ENCODE peak calls at places on chromosome 18, in six cellular contexts. One of them, this sample, is unnamed. For H3K4me1, the result is how much of the 10 kb centered on the place peaks cover.

GRCh38 chr18:71784777-71785176 is 759.4 kb downstream of the CBLN2 start:
- DNase-seq in HepG2: peak
- DNase-seq in GM23338: peak
- DNase-seq in H1: no peak
- DNase-seq in HCT116: no peak
- DNase-seq in spleen: no peak
- DNase-seq in this sample: no peak

GRCh38 chr18:41681138-41681881 is 273.7 kb upstream of the PIK3C3 start:
- DNase-seq in GM23338: no peak
- DNase-seq in spleen: no peak
- DNase-seq in H1: no peak
- DNase-seq in HCT116: no peak
- DNase-seq in HepG2: no peak
- DNase-seq in this sample: no peak

GRCh38 chr18:72174972-72175649 is 369.0 kb downstream of the CBLN2 start:
- DNase-seq in HCT116: no peak
- DNase-seq in spleen: no peak
- DNase-seq in GM23338: no peak
- DNase-seq in HepG2: no peak
- DNase-seq in H1: no peak
- DNase-seq in this sample: no peak

GRCh38 chr18:10715791-10716190 is 190.0 kb downstream of the NAPG start:
- DNase-seq in spleen: no peak
- DNase-seq in HepG2: no peak
- DNase-seq in HCT116: no peak
- DNase-seq in H1: no peak
- DNase-seq in GM23338: no peak
- DNase-seq in this sample: peak

GRCh38 chr18:55633032-55633431 is 45.0 kb upstream of the TCF4 start:
- DNase-seq in HepG2: no peak
- DNase-seq in H1: no peak
- DNase-seq in GM23338: no peak
- DNase-seq in HCT116: no peak
- DNase-seq in spleen: no peak
- DNase-seq in this sample: no peak

GRCh38 chr18:56067216-56067611 is 479.2 kb upstream of the TCF4 start:
- DNase-seq in HepG2: no peak
- DNase-seq in GM23338: no peak
- DNase-seq in HCT116: no peak
- DNase-seq in H1: no peak
- DNase-seq in spleen: no peak
- DNase-seq in this sample: no peak

GRCh38 chr18:49745051-49746014 is 68.0 kb downstream of the ACAA2 start:
- DNase-seq in H1: no peak
- DNase-seq in HepG2: no peak
- DNase-seq in spleen: no peak
- DNase-seq in GM23338: no peak
- DNase-seq in HCT116: no peak
- DNase-seq in this sample: no peak

GRCh38 chr18:6775237-6775636 is 45.7 kb downstream of the ARHGAP28 start:
- DNase-seq in H1: no peak
- DNase-seq in HCT116: no peak
- DNase-seq in HepG2: no peak
- DNase-seq in GM23338: no peak
- DNase-seq in spleen: no peak
- DNase-seq in this sample: no peak

GRCh38 chr18:44742741-44743311 is 62.1 kb downstream of the SETBP1 start:
- DNase-seq in spleen: no peak
- DNase-seq in HCT116: no peak
- DNase-seq in H1: no peak
- DNase-seq in HepG2: no peak
- DNase-seq in GM23338: peak
- DNase-seq in this sample: peak

GRCh38 chr18:987325-988186 is 82.9 kb downstream of the ADCYAP1 start:
- DNase-seq in GM23338: no peak
- DNase-seq in spleen: no peak
- DNase-seq in HepG2: no peak
- DNase-seq in H1: no peak
- DNase-seq in HCT116: no peak
- DNase-seq in this sample: no peak

GRCh38 chr18:72692086-72692485 is 147.9 kb upstream of the CBLN2 start:
- DNase-seq in H1: peak
- DNase-seq in GM23338: peak
- DNase-seq in spleen: no peak
- DNase-seq in HepG2: no peak
- DNase-seq in HCT116: no peak
- DNase-seq in this sample: no peak

GRCh38 chr18:13530215-13530878 is 196.0 kb downstream of the FAM210A start:
- DNase-seq in spleen: no peak
- DNase-seq in HepG2: no peak
- DNase-seq in GM23338: no peak
- DNase-seq in H1: no peak
- DNase-seq in HCT116: no peak
- DNase-seq in this sample: peak

GRCh38 chr18:69845588-69846506 is 101.8 kb downstream of the CD226 start:
- DNase-seq in HepG2: no peak
- DNase-seq in HCT116: no peak
- DNase-seq in GM23338: peak
- DNase-seq in H1: no peak
- DNase-seq in spleen: no peak
- DNase-seq in this sample: no peak

GRCh38 chr18:74128114-74128513 is 19.5 kb downstream of the FBXO15 start:
- DNase-seq in GM23338: no peak
- DNase-seq in spleen: no peak
- DNase-seq in HepG2: no peak
- DNase-seq in H1: no peak
- DNase-seq in HCT116: no peak
- DNase-seq in this sample: no peak

GRCh38 chr18:21474621-21475020 is 125.9 kb downstream of the ESCO1 start:
- DNase-seq in spleen: no peak
- DNase-seq in GM23338: no peak
- DNase-seq in HCT116: no peak
- DNase-seq in H1: no peak
- DNase-seq in HepG2: no peak
- DNase-seq in this sample: no peak

GRCh38 chr18:36633961-36634412 is 194.8 kb downstream of the TPGS2 start:
- DNase-seq in GM23338: peak
- DNase-seq in HepG2: no peak
- DNase-seq in HCT116: no peak
- DNase-seq in H1: no peak
- DNase-seq in spleen: no peak
- DNase-seq in this sample: no peak

GRCh38 chr18:38313851-38314250 is 748.3 kb upstream of the CELF4 start:
- DNase-seq in HepG2: no peak
- DNase-seq in HCT116: no peak
- DNase-seq in spleen: no peak
- DNase-seq in H1: no peak
- DNase-seq in GM23338: no peak
- DNase-seq in this sample: no peak

GRCh38 chr18:48540329-48541025 is 1.6 kb downstream of the CTIF start:
- DNase-seq in H1: peak
- DNase-seq in HCT116: no peak
- DNase-seq in HepG2: peak
- DNase-seq in spleen: peak
- DNase-seq in GM23338: peak
- DNase-seq in this sample: peak

GRCh38 chr18:21281611-21282010 is 39.6 kb downstream of the GREB1L start:
- DNase-seq in H1: no peak
- DNase-seq in HepG2: no peak
- DNase-seq in spleen: no peak
- DNase-seq in HCT116: no peak
- DNase-seq in GM23338: no peak
- DNase-seq in this sample: no peak

GRCh38 chr18:9661564-9661963 is 46.5 kb upstream of the RAB31 start:
- DNase-seq in spleen: no peak
- DNase-seq in HCT116: no peak
- DNase-seq in H1: no peak
- DNase-seq in GM23338: peak
- DNase-seq in HepG2: no peak
- DNase-seq in this sample: no peak

GRCh38 chr18:50747849-50748242 is 72.0 kb downstream of the MRO start:
- DNase-seq in HepG2: no peak
- DNase-seq in H1: no peak
- DNase-seq in GM23338: no peak
- DNase-seq in HCT116: no peak
- DNase-seq in spleen: no peak
- DNase-seq in this sample: no peak

GRCh38 chr18:26307161-26307773 is 81.0 kb downstream of the TAF4B start:
- DNase-seq in spleen: no peak
- DNase-seq in GM23338: peak
- DNase-seq in H1: no peak
- DNase-seq in HepG2: peak
- DNase-seq in HCT116: peak
- DNase-seq in this sample: no peak

GRCh38 chr18:77648415-77648814 is 398.8 kb downstream of the GALR1 start:
- DNase-seq in HCT116: no peak
- DNase-seq in H1: no peak
- DNase-seq in spleen: no peak
- DNase-seq in HepG2: no peak
- DNase-seq in GM23338: peak
- DNase-seq in this sample: no peak

GRCh38 chr18:30889582-30890301 is 152.8 kb downstream of the DSC3 start:
- DNase-seq in H1: no peak
- DNase-seq in GM23338: peak
- DNase-seq in HCT116: peak
- DNase-seq in HepG2: no peak
- DNase-seq in spleen: no peak
- DNase-seq in this sample: no peak

GRCh38 chr18:29145993-29146539 is 969.1 kb upstream of the CDH2 start:
- DNase-seq in GM23338: no peak
- DNase-seq in H1: no peak
- DNase-seq in spleen: no peak
- DNase-seq in HCT116: no peak
- DNase-seq in HepG2: no peak
- DNase-seq in this sample: no peak

GRCh38 chr18:10797882-10798281 is 272.1 kb downstream of the NAPG start:
- DNase-seq in HepG2: no peak
- DNase-seq in HCT116: no peak
- DNase-seq in GM23338: peak
- DNase-seq in H1: no peak
- DNase-seq in spleen: no peak
- DNase-seq in this sample: no peak

GRCh38 chr18:69161383-69162028 is 239.2 kb upstream of the DOK6 start:
- DNase-seq in HCT116: no peak
- DNase-seq in HepG2: peak
- DNase-seq in spleen: no peak
- DNase-seq in H1: no peak
- DNase-seq in GM23338: no peak
- DNase-seq in this sample: no peak

GRCh38 chr18:41036346-41036745 is 918.7 kb upstream of the PIK3C3 start:
- DNase-seq in spleen: no peak
- DNase-seq in GM23338: no peak
- DNase-seq in H1: no peak
- DNase-seq in HCT116: no peak
- DNase-seq in HepG2: no peak
- DNase-seq in this sample: no peak

GRCh38 chr18:45197526-45197970 is 417.7 kb upstream of the SLC14A2 start:
- DNase-seq in spleen: no peak
- DNase-seq in HCT116: no peak
- DNase-seq in HepG2: no peak
- DNase-seq in H1: no peak
- DNase-seq in GM23338: peak
- DNase-seq in this sample: no peak

DNA sequence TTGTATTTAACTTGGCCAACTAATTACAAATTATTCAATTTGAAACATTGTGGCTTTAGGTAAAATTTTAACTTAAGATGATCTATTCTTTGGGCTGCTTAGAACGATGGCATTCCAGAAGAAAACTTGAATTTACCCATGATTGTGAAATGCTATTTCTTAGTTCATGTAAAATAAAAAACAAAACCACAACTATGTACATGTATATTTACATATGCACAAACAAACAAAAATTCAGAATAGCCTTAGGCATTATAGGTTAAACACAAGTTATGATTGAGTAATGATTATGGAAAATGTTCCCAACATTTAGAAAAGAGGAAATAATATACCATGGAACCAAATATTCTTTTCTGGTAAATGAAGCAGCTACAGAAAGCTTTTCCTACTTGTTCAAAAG is 3.5 kb upstream of the SMCHD1 start:
- DNase-seq in HCT116: no peak
- DNase-seq in H1: no peak
- DNase-seq in spleen: no peak
- DNase-seq in GM23338: no peak
- DNase-seq in HepG2: no peak
- DNase-seq in this sample: no peak
- H3K4me1 ChIP-seq in HCT116: under half
- H3K4me1 ChIP-seq in H1: under half
- H3K4me1 ChIP-seq in spleen: under half
- H3K4me1 ChIP-seq in GM23338: under half
- H3K4me1 ChIP-seq in HepG2: under half
- H3K4me1 ChIP-seq in this sample: under half

GRCh38 chr18:63155169-63155852 is 164.3 kb downstream of the BCL2 start:
- DNase-seq in GM23338: peak
- DNase-seq in spleen: peak
- DNase-seq in H1: peak
- DNase-seq in HCT116: peak
- DNase-seq in HepG2: peak
- DNase-seq in this sample: peak

GRCh38 chr18:63157293-63158011 is 162.1 kb downstream of the BCL2 start:
- DNase-seq in spleen: no peak
- DNase-seq in H1: no peak
- DNase-seq in GM23338: no peak
- DNase-seq in HCT116: no peak
- DNase-seq in HepG2: no peak
- DNase-seq in this sample: no peak

GRCh38 chr18:63154350-63155152 is 165.0 kb downstream of the BCL2 start:
- DNase-seq in spleen: no peak
- DNase-seq in HepG2: no peak
- DNase-seq in HCT116: no peak
- DNase-seq in H1: no peak
- DNase-seq in GM23338: no peak
- DNase-seq in this sample: no peak

GRCh38 chr18:63158012-63158631 is 161.4 kb downstream of the BCL2 start:
- DNase-seq in H1: no peak
- DNase-seq in GM23338: no peak
- DNase-seq in HCT116: no peak
- DNase-seq in spleen: no peak
- DNase-seq in HepG2: no peak
- DNase-seq in this sample: no peak

GRCh38 chr18:63155910-63156773 is 163.4 kb downstream of the BCL2 start:
- DNase-seq in GM23338: no peak
- DNase-seq in H1: no peak
- DNase-seq in HCT116: no peak
- DNase-seq in spleen: no peak
- DNase-seq in HepG2: no peak
- DNase-seq in this sample: no peak
- TF ChIP-seq POLR2AphosphoS5 in GM23338: no peak
- TF ChIP-seq POLR2AphosphoS5 in H1: no peak
- TF ChIP-seq POLR2AphosphoS5 in HCT116: no peak
- TF ChIP-seq POLR2AphosphoS5 in spleen: peak
- TF ChIP-seq POLR2AphosphoS5 in HepG2: no peak
- TF ChIP-seq POLR2AphosphoS5 in this sample: no peak

GRCh38 chr18:2881490-2882195 is 34.8 kb downstream of the EMILIN2 start:
- DNase-seq in GM23338: no peak
- DNase-seq in HepG2: no peak
- DNase-seq in HCT116: no peak
- DNase-seq in spleen: no peak
- DNase-seq in H1: no peak
- DNase-seq in this sample: peak
- H3K4me1 ChIP-seq in GM23338: under half
- H3K4me1 ChIP-seq in HepG2: under half
- H3K4me1 ChIP-seq in HCT116: under half
- H3K4me1 ChIP-seq in spleen: under half
- H3K4me1 ChIP-seq in H1: under half
- H3K4me1 ChIP-seq in this sample: under half

GRCh38 chr18:61082976-61083630 is 250.1 kb upstream of the CDH20 start:
- DNase-seq in spleen: no peak
- DNase-seq in HepG2: no peak
- DNase-seq in H1: no peak
- DNase-seq in GM23338: no peak
- DNase-seq in HCT116: no peak
- DNase-seq in this sample: no peak
- TF ChIP-seq POLR2AphosphoS5 in spleen: no peak
- TF ChIP-seq POLR2AphosphoS5 in HepG2: no peak
- TF ChIP-seq POLR2AphosphoS5 in H1: no peak
- TF ChIP-seq POLR2AphosphoS5 in GM23338: no peak
- TF ChIP-seq POLR2AphosphoS5 in HCT116: no peak
- TF ChIP-seq POLR2AphosphoS5 in this sample: no peak

This sample was measured in sigmoid colon.